ENCODE peak calls at places on chromosome 10, in nine cellular contexts. Y, X, F, V, M, U, S, I and D are unnamed samples.

GRCh38 chr10:30510932-30511700 is 77.1 kb downstream of the MAP3K8 start:
- DNase-seq in S (peak; percentile 61), U (no peak), X (no peak), Y (no peak), I (no peak), V (no peak), M (no peak), F (no peak), D (no peak)

GRCh38 chr10:18117272-18117671 is 23.0 kb upstream of the CACNB2 start:
- DNase-seq in V (no peak), I (no peak), X (no peak), U (no peak), S (no peak), F (no peak), Y (no peak), M (no peak), D (no peak)

GRCh38 chr10:127148933-127149220 is 47.5 kb downstream of the INSYN2A start:
- DNase-seq in Y (no peak), S (peak; percentile 62), X (no peak), I (no peak), V (no peak), M (no peak), F (no peak), U (no peak), D (no peak)

GRCh38 chr10:73529089-73529832 is 33.4 kb upstream of the PPP3CB start:
- DNase-seq in M (no peak), S (peak; percentile 61), F (peak; percentile 67), I (peak; percentile 74), V (peak; percentile 73), Y (peak; percentile 83), U (peak; percentile 42), X (no peak), D (peak; percentile 66)

GRCh38 chr10:46028584-46029570 is 1.5 kb downstream of the NCOA4 start:
- DNase-seq in I (peak; percentile 50), U (no peak), F (no peak), M (no peak), X (no peak), Y (peak; percentile 33), V (peak; percentile 63), S (peak; percentile 73), D (peak; percentile 34)

GRCh38 chr10:133445751-133446708 is 7.7 kb upstream of the SCART1 start:
- DNase-seq in I (no peak), V (no peak), M (no peak), X (peak; percentile 59), S (no peak), U (no peak), F (no peak), Y (no peak), D (no peak)

GRCh38 chr10:35412900-35413491 is 76.7 kb downstream of the CCNY start:
- DNase-seq in I (no peak), M (no peak), X (no peak), Y (no peak), S (peak; percentile 55), F (peak; percentile 8), U (no peak), V (no peak), D (peak; percentile 3)

GRCh38 chr10:1094112-1095057 is 38.2 kb downstream of the WDR37 start:
- DNase-seq in U (no peak), V (no peak), S (no peak), X (no peak), M (no peak), F (no peak), I (no peak), Y (no peak), D (peak; percentile 37)

GRCh38 chr10:114613237-114613979 is 44.7 kb downstream of the ABLIM1 start:
- DNase-seq in I (no peak), F (no peak), V (no peak), X (no peak), Y (no peak), S (no peak), U (no peak), M (no peak), D (no peak)

GRCh38 chr10:71383972-71384687 is 12.6 kb upstream of the CDH23 start:
- DNase-seq in S (peak; percentile 40), U (peak; percentile 72), X (peak; percentile 83), V (peak; percentile 72), M (peak; percentile 79), F (peak; percentile 66), Y (peak; percentile 75), I (peak; percentile 61), D (peak; percentile 49)

GRCh38 chr10:122459586-122460273 is 1.6 kb upstream of the HTRA1 start:
- DNase-seq in I (no peak), M (no peak), X (no peak), U (no peak), V (no peak), F (no peak), Y (no peak), S (peak; percentile 49), D (no peak)

GRCh38 chr10:122461729-122462532 is 578 bp downstream of the HTRA1 start:
- DNase-seq in M (peak; percentile 54), X (peak; percentile 74), F (no peak), Y (no peak), V (no peak), I (peak; percentile 9), S (no peak), U (no peak), D (peak; percentile 65)

GRCh38 chr10:122460891-122461293 is 461 bp upstream of the HTRA1 start:
- DNase-seq in M (no peak), U (no peak), F (no peak), Y (no peak), X (no peak), V (no peak), I (no peak), S (no peak), D (peak; percentile 38)

GRCh38 chr10:122462533-122463465 is 1.4 kb downstream of the HTRA1 start:
- DNase-seq in F (peak; percentile 75), X (peak; percentile 88), U (peak; percentile 60), V (no peak), M (no peak), I (peak; percentile 10), Y (no peak), S (peak; percentile 49), D (peak; percentile 56)

GRCh38 chr10:122461367-122461728 is at the start of gene HTRA1:
- DNase-seq in V (no peak), F (peak; percentile 75), Y (peak; percentile 43), S (no peak), U (peak; percentile 90), X (peak; percentile 93), I (no peak), M (peak; percentile 75), D (peak; percentile 76)
- H3K4me3 ChIP-seq in V (no peak within 1 kb of the TSS), F (peak within 1 kb of the TSS; percentile 85), Y (peak within 1 kb of the TSS; percentile 82), S (peak within 1 kb of the TSS; percentile 79), U (peak within 1 kb of the TSS; percentile 76), X (peak within 1 kb of the TSS; percentile 95), I (peak within 1 kb of the TSS; percentile 41), M (peak within 1 kb of the TSS; percentile 71), D (peak within 1 kb of the TSS; percentile 83)

GRCh38 chr10:79038841-79039201 is 29.9 kb upstream of the ZMIZ1 start:
- DNase-seq in V (no peak), F (no peak), Y (peak; percentile 44), M (peak; percentile 21), S (no peak), X (peak; percentile 20), U (no peak), I (no peak), D (no peak)
- H3K27ac ChIP-seq in V (no peak overlapping the region), F (no peak overlapping the region), Y (no peak overlapping the region), M (no peak overlapping the region), S (no peak overlapping the region), X (no peak overlapping the region), U (no peak overlapping the region), I (no peak overlapping the region), D (no peak overlapping the region)

DNA sequence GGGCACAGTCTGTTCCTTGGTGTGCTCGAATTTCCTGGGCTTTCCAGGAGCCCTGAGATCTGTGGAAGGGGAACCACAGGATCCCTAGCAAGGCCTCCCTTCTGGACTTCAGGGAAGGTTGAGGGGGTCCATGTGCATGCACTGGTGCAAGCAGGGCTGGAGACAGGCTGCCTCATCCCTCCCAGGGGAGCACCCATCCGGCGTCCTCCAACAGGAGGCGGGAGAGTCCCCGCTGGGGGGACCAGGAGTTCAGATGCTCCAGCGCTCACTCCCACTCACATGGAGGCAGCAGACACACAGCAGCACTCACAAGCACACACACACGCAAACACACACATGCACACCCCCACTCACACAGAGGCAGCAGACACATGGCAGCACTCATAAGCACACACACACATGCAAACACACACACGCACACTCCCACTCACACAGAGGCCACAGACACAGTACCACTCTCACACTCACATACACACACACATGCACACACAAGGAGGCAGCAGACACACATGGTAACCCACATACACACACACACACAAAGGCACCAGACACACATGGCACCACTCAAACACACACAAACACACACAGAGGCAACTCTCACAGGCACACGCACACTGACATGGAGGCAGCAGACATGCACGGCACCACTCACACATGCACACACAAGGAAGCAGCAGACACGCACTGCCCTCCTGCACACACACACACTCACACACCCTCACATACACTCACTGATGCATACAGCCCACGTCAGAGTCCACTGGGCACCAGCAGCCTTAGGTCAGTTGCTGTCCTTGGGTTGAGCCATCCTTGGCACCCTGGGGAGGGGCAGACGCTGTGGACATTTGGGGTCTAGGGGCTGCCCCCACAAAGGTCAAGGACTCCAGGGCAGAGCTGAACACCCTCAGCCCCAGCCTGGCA is 247.0 kb upstream of the PPP2R2D start:
- DNase-seq in F (no peak), S (no peak), V (no peak), X (no peak), M (no peak), U (no peak), Y (no peak), I (no peak), D (no peak)
- H3K4me3 ChIP-seq in F (no peak overlapping the region), S (no peak overlapping the region), V (no peak overlapping the region), X (no peak overlapping the region), M (no peak overlapping the region), U (no peak overlapping the region), Y (peak overlapping the region; percentile 65), I (no peak overlapping the region), D (no peak overlapping the region)

GRCh38 chr10:75297021-75297599 is 61.4 kb upstream of the COMTD1 start:
- DNase-seq in M (no peak), X (no peak), U (no peak), V (no peak), F (no peak), I (no peak), S (no peak), Y (no peak), D (no peak)

GRCh38 chr10:75294866-75295692 is 59.3 kb upstream of the COMTD1 start:
- DNase-seq in U (peak; percentile 77), I (peak; percentile 38), S (peak; percentile 88), F (peak; percentile 91), V (peak; percentile 49), M (peak; percentile 84), Y (peak; percentile 49), X (peak; percentile 92), D (peak; percentile 90)

GRCh38 chr10:75294031-75294437 is 58.3 kb upstream of the COMTD1 start:
- DNase-seq in I (no peak), S (no peak), F (peak; percentile 35), U (no peak), M (no peak), V (no peak), X (no peak), Y (no peak), D (no peak)

GRCh38 chr10:75294518-75294865 is 58.7 kb upstream of the COMTD1 start:
- DNase-seq in S (no peak), I (no peak), U (peak; percentile 46), Y (no peak), M (peak; percentile 64), X (peak; percentile 77), V (no peak), F (no peak), D (peak; percentile 64)

DNA sequence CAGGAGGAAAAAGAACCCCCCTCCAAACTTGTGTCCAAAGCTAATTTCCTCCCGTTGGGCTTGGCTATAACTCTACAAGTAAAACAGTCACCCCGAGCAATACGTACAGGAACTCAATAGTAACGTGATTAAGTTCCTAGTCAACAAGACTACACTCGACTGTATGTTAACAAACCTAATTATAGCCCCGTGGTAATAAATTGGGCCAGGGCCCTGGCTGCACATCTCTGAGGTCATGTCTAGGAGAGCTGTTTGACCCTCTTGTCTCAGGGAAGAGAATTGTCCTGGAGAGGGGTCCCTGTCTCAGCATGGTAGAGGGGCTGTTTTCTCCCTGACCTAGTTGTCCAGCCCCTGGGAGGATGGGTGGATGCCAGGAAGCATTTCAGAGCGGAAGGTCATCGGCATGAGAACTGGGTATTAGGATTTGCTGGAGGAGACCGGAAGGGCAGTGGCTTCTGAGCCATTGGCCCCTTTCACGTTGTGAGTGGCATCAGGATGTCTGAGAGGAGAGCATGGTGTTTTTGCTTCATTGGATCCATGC is 60.2 kb upstream of the COMTD1 start:
- DNase-seq in M (no peak), V (no peak), X (no peak), Y (no peak), I (no peak), U (no peak), S (no peak), F (peak; percentile 46), D (no peak)
- H3K27ac ChIP-seq in M (peak overlapping the region; percentile 90), V (no peak overlapping the region), X (peak overlapping the region; percentile 89), Y (no peak overlapping the region), I (no peak overlapping the region), U (peak overlapping the region; percentile 85), S (peak overlapping the region; percentile 54), F (peak overlapping the region; percentile 93), D (peak overlapping the region; percentile 83)